ENCODE peak calls at places on chromosome 1, in ten cellular contexts. I is T47D; Z is endodermal cell; A is amygdala; H is BE2C; E is Jurkat, Clone E6-1; T is H7; M is NCI-H1092 treated with DMSO at 0.1 percent for 48 hours; S is left colon; P is NCI-H774. R is an unnamed sample.

GRCh38 chr1:48043524-48043923 is 46.3 kb upstream of the TRABD2B start:
- DNase-seq in Z (peak; percentile 82), A (no peak), H (no peak), P (peak; percentile 82), S (no peak), I (no peak), M (peak; percentile 22), E (no peak), T (peak; percentile 38), R (no peak)

GRCh38 chr1:87872189-87872588 is 543.5 kb downstream of the LMO4 start:
- DNase-seq in T (no peak), E (peak; percentile 77), H (no peak), S (no peak), A (no peak), Z (no peak), P (no peak), I (no peak), M (no peak), R (no peak)

GRCh38 chr1:3369437-3370076 is 84.9 kb upstream of the ARHGEF16 start:
- DNase-seq in I (no peak), Z (no peak), M (no peak), A (peak; percentile 53), T (no peak), S (no peak), H (no peak), E (no peak), P (no peak), R (no peak)

GRCh38 chr1:160722726-160723125 is 11.1 kb upstream of the CD48 start:
- DNase-seq in H (no peak), S (no peak), A (no peak), I (no peak), T (no peak), E (no peak), M (no peak), P (no peak), Z (no peak), R (no peak)

GRCh38 chr1:116537898-116538297 is 32.9 kb downstream of the CD58 start:
- DNase-seq in T (no peak), S (no peak), Z (no peak), E (no peak), M (no peak), I (no peak), P (no peak), H (no peak), A (no peak), R (no peak)

GRCh38 chr1:215106067-215106466 is 23.5 kb downstream of the KCNK2 start:
- DNase-seq in A (no peak), I (no peak), H (no peak), S (no peak), T (no peak), E (no peak), P (no peak), M (no peak), Z (no peak), R (no peak)

GRCh38 chr1:52748119-52748518 is 21.9 kb downstream of the ZYG11B start:
- DNase-seq in I (no peak), M (no peak), Z (no peak), P (no peak), T (no peak), S (no peak), E (no peak), A (no peak), H (no peak), R (no peak)

GRCh38 chr1:217029311-217030157 is 306.3 kb upstream of the ESRRG start:
- DNase-seq in E (no peak), I (no peak), P (no peak), T (no peak), S (no peak), H (no peak), M (no peak), Z (no peak), A (no peak), R (peak; percentile 77)

GRCh38 chr1:13617108-13617507 is 33.5 kb downstream of the PDPN start:
- DNase-seq in I (no peak), T (no peak), A (no peak), H (no peak), M (no peak), P (no peak), Z (no peak), E (no peak), S (no peak), R (no peak)

GRCh38 chr1:110309768-110310167 is 29.4 kb upstream of the RBM15 start:
- DNase-seq in P (no peak), A (no peak), T (no peak), I (no peak), S (no peak), Z (no peak), E (no peak), M (no peak), H (peak; percentile 21), R (no peak)

GRCh38 chr1:85295006-85295431 is 18.6 kb upstream of the BCL10 start:
- DNase-seq in E (no peak), S (no peak), I (no peak), Z (no peak), M (no peak), H (no peak), T (no peak), A (no peak), P (no peak), R (no peak)

GRCh38 chr1:221169447-221169889 is 290.2 kb downstream of the HLX start:
- DNase-seq in S (no peak), I (no peak), E (no peak), H (no peak), T (peak; percentile 26), Z (peak; percentile 79), M (no peak), P (no peak), A (no peak), R (no peak)

GRCh38 chr1:74652711-74653131 is 20.9 kb downstream of the ERICH3 start:
- DNase-seq in P (no peak), S (no peak), M (no peak), A (no peak), T (no peak), E (peak; percentile 51), Z (no peak), H (peak; percentile 10), I (no peak), R (peak; percentile 76)

GRCh38 chr1:5765997-5766913 is 226.0 kb downstream of the NPHP4 start:
- DNase-seq in T (peak; percentile 63), P (no peak), H (no peak), E (no peak), M (no peak), Z (no peak), I (no peak), S (no peak), A (no peak), R (no peak)

GRCh38 chr1:3915551-3916121 is 15.6 kb upstream of the C1orf174 start:
- DNase-seq in H (no peak), Z (no peak), P (no peak), A (no peak), S (no peak), E (no peak), I (no peak), M (no peak), T (no peak), R (no peak)

GRCh38 chr1:92713939-92714338 is 71.0 kb downstream of the EVI5 start:
- DNase-seq in T (no peak), A (no peak), M (no peak), H (no peak), Z (no peak), S (no peak), I (no peak), P (no peak), E (no peak), R (no peak)

GRCh38 chr1:98398649-98399048 is 262.9 kb upstream of the SNX7 start:
- DNase-seq in H (no peak), A (no peak), T (no peak), Z (no peak), P (no peak), M (no peak), S (no peak), I (no peak), E (no peak), R (no peak)

GRCh38 chr1:90335566-90335965 is 340.7 kb downstream of the ZNF326 start:
- DNase-seq in T (no peak), S (no peak), I (no peak), E (no peak), M (no peak), Z (no peak), H (no peak), P (peak; percentile 32), A (no peak), R (no peak)

GRCh38 chr1:5389101-5389885 is 602.9 kb downstream of the NPHP4 start:
- DNase-seq in H (no peak), P (no peak), S (no peak), A (no peak), T (no peak), E (peak; percentile 75), M (no peak), I (no peak), Z (no peak), R (no peak)

GRCh38 chr1:21511579-21512522 is 2.6 kb downstream of the ALPL start:
- DNase-seq in A (peak; percentile 5), S (no peak), M (no peak), T (no peak), E (no peak), H (no peak), Z (no peak), P (no peak), I (no peak), R (no peak)

GRCh38 chr1:241774017-241774416 is 74.0 kb upstream of the EXO1 start:
- DNase-seq in E (no peak), S (no peak), M (no peak), T (no peak), Z (no peak), P (no peak), A (no peak), H (no peak), I (no peak), R (no peak)

GRCh38 chr1:45355683-45356082 is 15.4 kb upstream of the MUTYH start:
- DNase-seq in T (no peak), Z (no peak), P (no peak), H (no peak), S (no peak), I (no peak), E (no peak), A (no peak), M (no peak), R (no peak)

GRCh38 chr1:113653741-113654140 is 105.5 kb downstream of the PHTF1 start:
- DNase-seq in H (no peak), Z (no peak), T (no peak), P (no peak), E (no peak), S (no peak), M (no peak), I (no peak), A (no peak), R (no peak)

GRCh38 chr1:32339363-32339978 is 3.4 kb upstream of the MARCKSL1 start:
- DNase-seq in H (no peak), M (no peak), T (no peak), Z (no peak), P (no peak), S (no peak), A (no peak), I (no peak), E (no peak), R (no peak)

GRCh38 chr1:165443539-165444289 is 1.2 kb downstream of the RXRG start:
- DNase-seq in Z (peak; percentile 77), T (peak; percentile 65), E (no peak), A (no peak), S (no peak), M (no peak), P (no peak), H (no peak), I (no peak), R (no peak)

GRCh38 chr1:33055210-33055991 is 18.7 kb upstream of the AK2 start:
- DNase-seq in P (peak; percentile 76), A (peak; percentile 23), H (peak; percentile 54), S (peak; percentile 67), T (peak; percentile 88), I (peak; percentile 32), M (peak; percentile 82), Z (peak; percentile 83), E (peak; percentile 35), R (peak; percentile 75)

GRCh38 chr1:99305626-99306025 is 41.3 kb downstream of the PLPPR4 start:
- DNase-seq in M (no peak), H (no peak), S (no peak), A (no peak), E (no peak), Z (no peak), T (no peak), P (no peak), I (no peak), R (no peak)

GRCh38 chr1:17192394-17193221 is 12.3 kb upstream of the PADI1 start:
- DNase-seq in Z (peak; percentile 38), T (peak; percentile 15), P (no peak), E (no peak), A (no peak), S (no peak), H (no peak), M (no peak), I (no peak), R (no peak)

R was measured in Calu3.